ENCODE peak calls at places on chromosomes 16 and 17, in six cellular contexts. Y is IMR-90; V is CD4-positive, alpha-beta T cell; T is nucleus accumbens; D is activated gamma-delta T cell treated with anti-CD3 and anti-CD28 coated beads, Interleukin-2, amount 50 U/mL, for 16 hours; B is NCI-H2081. E is an unnamed sample.

GRCh38 chr17:66025551-66025950 is 166.4 kb downstream of the CEP112 start:
- DNase-seq in Y (peak; percentile 27), V (no peak), T (no peak), D (no peak), B (no peak), E (no peak)

GRCh38 chr17:66459811-66460270 is 157.4 kb downstream of the PRKCA start:
- DNase-seq in Y (peak; percentile 99), V (no peak), T (no peak), D (no peak), B (no peak), E (no peak)

GRCh38 chr16:10256855-10257641 is 74.8 kb upstream of the GRIN2A start:
- DNase-seq in Y (no peak), V (peak; percentile 12), T (peak; percentile 2), D (peak; percentile 7), B (no peak), E (no peak)

GRCh38 chr17:30372755-30373154 is 6.0 kb upstream of the CPD start:
- DNase-seq in Y (peak; percentile 80), V (no peak), T (no peak), D (no peak), B (no peak), E (no peak)

GRCh38 chr16:10946308-10946707 is 1.9 kb downstream of the CLEC16A start:
- DNase-seq in Y (no peak), V (no peak), T (no peak), D (no peak), B (no peak), E (no peak)

GRCh38 chr16:68272501-68273209 is 8.3 kb downstream of the SLC7A6 start:
- DNase-seq in Y (no peak), V (peak; percentile 76), T (no peak), D (no peak), B (peak; percentile 25), E (no peak)

GRCh38 chr16:88430524-88431446 is 22.3 kb upstream of the ZFPM1 start:
- DNase-seq in Y (no peak), V (no peak), T (no peak), D (peak; percentile 25), B (no peak), E (no peak)

GRCh38 chr17:34758316-34758715 is 178.9 kb downstream of the TMEM132E start:
- DNase-seq in Y (no peak), V (no peak), T (no peak), D (no peak), B (no peak), E (no peak)

GRCh38 chr16:27235055-27235937 is 32.0 kb downstream of the KDM8 start:
- DNase-seq in Y (peak; percentile 85), V (peak; percentile 95), T (peak; percentile 62), D (peak; percentile 75), B (peak; percentile 15), E (peak; percentile 83)

E was measured in hippocampal formation.